ENCODE peak calls at places on chromosomes 6 and 20, in nine cellular contexts. V is CD4-positive, CD25-positive, alpha-beta regulatory T cell; T is fibroblast of pulmonary artery; Y is mammary epithelial cell; P is bronchial epithelial cell; E is SK-N-SH; Q is sigmoid colon; U is astrocyte of the spinal cord; X is HFF-Myc. H is an unnamed sample.

GRCh38 chr6:135180458-135181332 is at the start of gene MYB:
- DNase-seq in Y (peak; percentile 57), U (peak; percentile 29), V (peak; percentile 67), T (peak; percentile 49), E (peak; percentile 97), P (peak; percentile 35), Q (no peak), X (peak; percentile 12), H (no peak)

GRCh38 chr6:34745277-34746103 is 11.8 kb upstream of the SNRPC start:
- DNase-seq in Q (no peak), P (peak; percentile 93), E (no peak), U (no peak), X (no peak), V (no peak), T (peak; percentile 51), Y (peak; percentile 79), H (no peak)

GRCh38 chr20:47980336-47981177 is 195.3 kb upstream of the SULF2 start:
- DNase-seq in Q (no peak), U (no peak), V (no peak), T (no peak), X (no peak), Y (no peak), P (no peak), E (no peak), H (no peak)

GRCh38 chr6:20350215-20350614 is 51.5 kb upstream of the E2F3 start:
- DNase-seq in E (no peak), Y (peak; percentile 35), V (no peak), Q (no peak), P (peak; percentile 44), X (no peak), T (peak; percentile 29), U (no peak), H (peak; percentile 7)

GRCh38 chr6:142152731-142153130 is 5.7 kb downstream of the VTA1 start:
- DNase-seq in X (no peak), Q (no peak), P (peak; percentile 23), E (no peak), U (peak; percentile 50), V (no peak), Y (no peak), T (peak; percentile 54), H (peak; percentile 33)

GRCh38 chr20:57022306-57022705 is 244.1 kb downstream of the BMP7 start:
- DNase-seq in T (no peak), Y (no peak), V (no peak), X (no peak), E (no peak), U (no peak), P (no peak), Q (no peak), H (no peak)

GRCh38 chr6:71460933-71461332 is 172.3 kb downstream of the OGFRL1 start:
- DNase-seq in V (no peak), Y (peak; percentile 74), Q (no peak), U (peak; percentile 67), E (no peak), T (no peak), X (no peak), P (peak; percentile 54), H (no peak)

GRCh38 chr6:75065524-75065923 is 140.3 kb downstream of the COL12A1 start:
- DNase-seq in Y (no peak), E (no peak), Q (no peak), P (no peak), X (no peak), V (no peak), U (peak; percentile 93), T (peak; percentile 58), H (peak; percentile 26)

GRCh38 chr6:134452901-134453300 is 135.0 kb upstream of the SGK1 start:
- DNase-seq in X (no peak), V (no peak), T (no peak), Y (no peak), U (no peak), P (peak; percentile 23), Q (no peak), E (no peak), H (no peak)

GRCh38 chr20:14817121-14817520 is 479.7 kb upstream of the FLRT3 start:
- DNase-seq in U (no peak), X (no peak), Y (no peak), Q (no peak), P (no peak), V (no peak), T (peak; percentile 3), E (no peak), H (peak; percentile 1)

GRCh38 chr6:47416396-47417345 is 60.9 kb upstream of the CD2AP start:
- DNase-seq in E (no peak), U (no peak), V (no peak), Q (no peak), P (no peak), X (no peak), Y (no peak), T (no peak), H (no peak)

GRCh38 chr6:47419621-47420020 is 58.0 kb upstream of the CD2AP start:
- DNase-seq in Q (no peak), U (peak; percentile 15), P (peak; percentile 59), T (no peak), X (no peak), V (no peak), Y (peak; percentile 24), E (no peak), H (no peak)

GRCh38 chr6:47414517-47415167 is 62.9 kb upstream of the CD2AP start:
- DNase-seq in P (peak; percentile 32), Q (no peak), Y (peak; percentile 50), U (peak; percentile 56), T (peak; percentile 36), X (no peak), V (no peak), E (no peak), H (no peak)

DNA sequence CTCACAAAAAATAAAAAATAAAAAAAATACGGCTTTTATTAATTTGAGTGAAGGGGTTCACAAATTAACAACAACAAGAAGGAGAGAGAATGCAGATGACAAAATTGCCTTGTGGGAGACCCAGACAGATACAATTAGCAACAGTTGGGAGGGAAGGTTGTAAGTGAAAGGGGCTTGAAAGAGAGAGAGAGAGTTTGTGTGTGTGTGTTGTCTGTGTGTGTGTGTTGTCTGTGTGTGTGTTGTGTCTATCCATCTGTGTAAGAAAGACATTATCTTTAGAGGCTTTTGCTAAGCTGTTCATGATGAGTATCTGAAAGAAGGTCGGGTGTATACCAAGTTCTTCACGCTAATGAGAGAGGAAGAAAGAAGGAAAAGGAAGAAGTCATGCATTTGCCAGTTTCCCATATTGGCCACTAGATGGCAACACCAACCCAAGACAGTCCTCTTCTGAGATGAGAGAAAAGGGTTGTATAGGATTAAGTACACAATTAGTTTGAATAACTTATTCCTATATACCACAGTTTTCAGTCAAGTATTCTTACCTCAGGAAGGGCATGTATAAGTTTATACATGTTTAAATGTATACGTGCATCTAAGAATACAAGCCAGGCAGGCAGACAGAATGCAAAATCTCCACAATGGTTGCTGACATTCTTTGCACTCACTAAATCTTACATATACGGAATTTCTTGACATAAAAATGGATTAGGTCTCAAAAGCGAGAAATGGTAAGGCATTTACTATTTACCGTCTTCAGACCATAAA is 63.7 kb upstream of the CD2AP start:
- DNase-seq in U (peak; percentile 76), P (peak; percentile 74), Y (peak; percentile 67), Q (no peak), X (peak; percentile 37), T (peak; percentile 83), V (peak; percentile 5), E (peak; percentile 45), H (peak; percentile 25)
- H3K4me3 ChIP-seq in U (peak overlapping the region; percentile 8), P (peak overlapping the region; percentile 31), Y (peak overlapping the region; percentile 43), Q (peak overlapping the region; percentile 41), X (peak overlapping the region; percentile 40), T (no peak overlapping the region), V (peak overlapping the region; percentile 85), E (peak overlapping the region; percentile 45), H (peak overlapping the region; percentile 37)

DNA sequence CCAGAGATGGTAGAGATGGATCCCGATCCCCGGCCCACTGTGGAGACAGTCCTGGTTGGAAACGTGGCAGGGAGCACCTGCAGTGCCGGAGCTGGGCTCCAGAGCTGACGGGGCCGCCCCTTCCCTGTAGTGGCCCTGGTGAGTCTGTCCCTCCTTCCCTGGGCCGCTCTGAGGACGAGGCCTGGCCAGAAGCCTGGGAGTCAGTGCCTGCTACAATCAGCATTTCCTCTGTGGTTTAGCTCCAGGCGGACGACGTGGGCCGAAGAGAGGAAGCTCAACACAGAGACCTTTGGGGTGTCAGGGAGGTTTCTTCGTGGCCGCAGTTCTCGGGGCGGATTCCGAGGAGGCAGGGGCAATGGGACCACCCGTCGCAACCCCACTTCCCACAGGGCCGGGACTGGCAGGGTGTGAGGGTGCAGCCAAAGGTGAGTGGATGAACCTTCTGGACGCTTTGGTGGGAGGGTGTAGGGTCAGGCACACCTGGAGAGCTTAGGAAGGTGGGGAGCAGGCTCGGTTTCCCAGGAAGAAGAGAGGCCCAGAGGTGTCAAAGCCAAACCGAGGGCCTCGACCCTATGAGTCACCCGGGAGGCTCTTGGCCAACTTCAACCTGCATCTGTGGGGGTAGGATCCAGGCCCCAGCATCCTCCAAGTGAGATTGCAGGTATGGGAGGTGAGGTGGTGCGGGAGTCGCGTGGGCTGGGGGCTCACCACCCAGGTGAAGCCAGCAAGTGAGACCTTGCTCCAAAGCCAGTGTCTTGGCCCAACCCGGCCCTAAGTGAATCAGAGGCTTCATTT is 9.9 kb downstream of the PSMA7 start:
- DNase-seq in U (no peak), V (no peak), E (no peak), T (no peak), X (no peak), P (no peak), Q (no peak), Y (no peak), H (no peak)
- H3K4me3 ChIP-seq in U (no peak overlapping the region), V (no peak overlapping the region), E (no peak overlapping the region), T (no peak overlapping the region), X (no peak overlapping the region), P (no peak overlapping the region), Q (no peak overlapping the region), Y (no peak overlapping the region), H (no peak overlapping the region)

GRCh38 chr6:9397981-9398559 is 962.7 kb upstream of the SLC35B3 start:
- DNase-seq in E (peak; percentile 2), T (no peak), Q (no peak), P (peak; percentile 93), Y (no peak), V (no peak), X (no peak), U (no peak), H (no peak)
- H3K4me3 ChIP-seq in E (no peak overlapping the region), T (no peak overlapping the region), Q (no peak overlapping the region), P (no peak overlapping the region), Y (no peak overlapping the region), V (no peak overlapping the region), X (no peak overlapping the region), U (no peak overlapping the region), H (no peak overlapping the region)

GRCh38 chr20:10636326-10636818 is 37.4 kb downstream of the JAG1 start:
- DNase-seq in Y (peak; percentile 31), E (no peak), U (peak; percentile 78), Q (no peak), V (no peak), T (peak; percentile 86), P (peak; percentile 41), X (no peak), H (no peak)

GRCh38 chr20:10639051-10639761 is 34.6 kb downstream of the JAG1 start:
- DNase-seq in X (no peak), E (no peak), P (no peak), Q (no peak), Y (no peak), T (no peak), U (no peak), V (no peak), H (no peak)

GRCh38 chr20:10637563-10637962 is 36.2 kb downstream of the JAG1 start:
- DNase-seq in Q (no peak), P (no peak), Y (no peak), E (no peak), U (peak; percentile 62), T (no peak), V (no peak), X (no peak), H (no peak)

GRCh38 chr20:10635476-10636208 is 38.2 kb downstream of the JAG1 start:
- DNase-seq in U (no peak), X (no peak), V (no peak), P (peak; percentile 44), Y (peak; percentile 16), T (no peak), Q (no peak), E (no peak), H (no peak)

GRCh38 chr20:10637062-10637559 is 36.7 kb downstream of the JAG1 start:
- DNase-seq in V (no peak), T (peak; percentile 82), E (no peak), U (peak; percentile 60), Q (peak; percentile 85), Y (peak; percentile 76), P (peak; percentile 79), X (no peak), H (no peak)
- H3K4me3 ChIP-seq in V (no peak overlapping the region), T (no peak overlapping the region), E (no peak overlapping the region), U (no peak overlapping the region), Q (no peak overlapping the region), Y (no peak overlapping the region), P (no peak overlapping the region), X (no peak overlapping the region), H (no peak overlapping the region)